ENCODE peak calls at places on chromosomes 6 and 20, in ten cellular contexts. B is mucosa of descending colon; K is astrocyte of the hippocampus; Z is esophagus muscularis mucosa; N is omental fat pad; M is naive thymus-derived CD4-positive, alpha-beta T cell; A is CD4-positive, CD25-positive, alpha-beta regulatory T cell; U is breast epithelium; X is H7; I is heart left ventricle. O is an unnamed sample.

GRCh38 chr20:57389695-57390603 is 1.2 kb upstream of the RBM38 start:
- DNase-seq in B (peak; percentile 43), K (no peak), Z (no peak), N (no peak), M (no peak), A (peak; percentile 66), U (no peak), X (peak; percentile 85), I (peak; percentile 39), O (no peak)

GRCh38 chr20:37542281-37542680 is 14.6 kb upstream of the BLCAP start:
- DNase-seq in B (peak; percentile 60), K (no peak), Z (no peak), N (no peak), M (no peak), A (no peak), U (no peak), X (no peak), I (no peak), O (no peak)

GRCh38 chr20:14304466-14304865 is 32.9 kb downstream of the FLRT3 start:
- DNase-seq in B (no peak), K (no peak), Z (no peak), N (no peak), M (no peak), A (no peak), U (no peak), X (no peak), I (no peak), O (no peak)

GRCh38 chr6:9896806-9897205 is 518.1 kb downstream of the TFAP2A start:
- DNase-seq in B (no peak), K (no peak), Z (no peak), N (no peak), M (no peak), A (no peak), U (no peak), X (no peak), I (no peak), O (no peak)

GRCh38 chr6:157539421-157539822 is 158.4 kb downstream of the ZDHHC14 start:
- DNase-seq in B (no peak), K (no peak), Z (no peak), N (no peak), M (no peak), A (no peak), U (no peak), X (no peak), I (no peak), O (no peak)

GRCh38 chr6:97292671-97293070 is 9.7 kb upstream of the MMS22L start:
- DNase-seq in B (no peak), K (no peak), Z (no peak), N (no peak), M (no peak), A (no peak), U (no peak), X (no peak), I (no peak), O (no peak)

GRCh38 chr20:14219801-14220461 is 117.5 kb downstream of the FLRT3 start:
- DNase-seq in B (peak; percentile 85), K (no peak), Z (no peak), N (no peak), M (no peak), A (no peak), U (no peak), X (peak; percentile 6), I (peak; percentile 36), O (no peak)

GRCh38 chr20:25503946-25504345 is 81.4 kb downstream of the NINL start:
- DNase-seq in B (no peak), K (no peak), Z (no peak), N (no peak), M (no peak), A (no peak), U (no peak), X (peak; percentile 22), I (no peak), O (no peak)

GRCh38 chr6:47810885-47811284 is 29.1 kb downstream of the OPN5 start:
- DNase-seq in B (no peak), K (no peak), Z (no peak), N (no peak), M (no peak), A (no peak), U (no peak), X (peak; percentile 11), I (no peak), O (no peak)

GRCh38 chr6:110617057-110617456 is 140.6 kb upstream of the SLC22A16 start:
- DNase-seq in B (no peak), K (no peak), Z (no peak), N (no peak), M (no peak), A (no peak), U (no peak), X (no peak), I (no peak), O (no peak)

GRCh38 chr6:150078788-150079187 is 9.9 kb upstream of the ULBP3 start:
- DNase-seq in B (peak; percentile 53), K (peak; percentile 19), Z (no peak), N (no peak), M (no peak), A (no peak), U (no peak), X (no peak), I (no peak), O (no peak)

GRCh38 chr6:90915224-90915915 is 328.5 kb upstream of the MAP3K7 start:
- DNase-seq in B (no peak), K (no peak), Z (no peak), N (no peak), M (no peak), A (no peak), U (no peak), X (no peak), I (no peak), O (no peak)

GRCh38 chr6:28462401-28462800 is 19.1 kb upstream of the ZSCAN23 start:
- DNase-seq in B (no peak), K (no peak), Z (no peak), N (no peak), M (no peak), A (no peak), U (no peak), X (no peak), I (no peak), O (no peak)

GRCh38 chr6:151380848-151381205 is 10.5 kb downstream of the ZBTB2 start:
- DNase-seq in B (no peak), K (no peak), Z (no peak), N (no peak), M (no peak), A (no peak), U (no peak), X (peak; percentile 27), I (no peak), O (no peak)

GRCh38 chr20:11159728-11160127 is 485.9 kb upstream of the JAG1 start:
- DNase-seq in B (peak; percentile 52), K (no peak), Z (no peak), N (no peak), M (no peak), A (no peak), U (peak; percentile 22), X (no peak), I (no peak), O (no peak)

GRCh38 chr6:109059591-109060021 is 35.0 kb downstream of the SESN1 start:
- DNase-seq in B (no peak), K (peak; percentile 28), Z (no peak), N (no peak), M (no peak), A (no peak), U (no peak), X (no peak), I (no peak), O (no peak)

GRCh38 chr6:11778648-11779307 is at the start of gene ADTRP:
- DNase-seq in B (peak; percentile 69), K (no peak), Z (no peak), N (no peak), M (no peak), A (no peak), U (no peak), X (no peak), I (no peak), O (no peak)

GRCh38 chr20:46575794-46576495 is 25.5 kb upstream of the OCSTAMP start:
- DNase-seq in B (no peak), K (no peak), Z (no peak), N (no peak), M (no peak), A (no peak), U (no peak), X (no peak), I (no peak), O (no peak)

GRCh38 chr20:47326718-47327137 is 29.8 kb downstream of the ZMYND8 start:
- DNase-seq in B (no peak), K (no peak), Z (no peak), N (no peak), M (no peak), A (no peak), U (no peak), X (no peak), I (no peak), O (no peak)

GRCh38 chr6:142942805-142943227 is 2.2 kb downstream of the HIVEP2 start:
- DNase-seq in B (no peak), K (peak; percentile 41), Z (no peak), N (no peak), M (no peak), A (no peak), U (no peak), X (no peak), I (no peak), O (no peak)

GRCh38 chr6:6557871-6558270 is 30.6 kb upstream of the LY86 start:
- DNase-seq in B (no peak), K (no peak), Z (no peak), N (no peak), M (no peak), A (no peak), U (no peak), X (no peak), I (no peak), O (no peak)

GRCh38 chr6:35014341-35014740 is 125.3 kb downstream of the ANKS1A start:
- DNase-seq in B (no peak), K (peak; percentile 16), Z (no peak), N (no peak), M (no peak), A (no peak), U (peak; percentile 55), X (no peak), I (no peak), O (no peak)

GRCh38 chr6:142682985-142683384 is 262.0 kb downstream of the HIVEP2 start:
- DNase-seq in B (no peak), K (no peak), Z (no peak), N (no peak), M (no peak), A (no peak), U (peak; percentile 40), X (no peak), I (no peak), O (no peak)

GRCh38 chr6:44634321-44634720 is 246.8 kb downstream of the CDC5L start:
- DNase-seq in B (no peak), K (no peak), Z (no peak), N (peak; percentile 0), M (no peak), A (no peak), U (no peak), X (no peak), I (no peak), O (no peak)

GRCh38 chr20:12358655-12359009 is 440.9 kb downstream of the BTBD3 start:
- DNase-seq in B (no peak), K (no peak), Z (no peak), N (no peak), M (no peak), A (no peak), U (no peak), X (no peak), I (no peak), O (no peak)

GRCh38 chr6:18584372-18584771 is 197.2 kb downstream of the RNF144B start:
- DNase-seq in B (no peak), K (no peak), Z (no peak), N (no peak), M (no peak), A (no peak), U (no peak), X (no peak), I (no peak), O (no peak)

GRCh38 chr20:3751664-3752385 is 15.7 kb downstream of the ADISSP start:
- DNase-seq in B (peak; percentile 74), K (peak; percentile 52), Z (no peak), N (no peak), M (no peak), A (peak; percentile 61), U (no peak), X (peak; percentile 88), I (peak; percentile 72), O (no peak)